ENCODE peak calls at places on chromosome 17, in seven cellular contexts. C is testis, V is MM.1S, M is stomach, Y is GM13977, I is fibroblast of lung, W is AG09319. S is an unnamed sample.

GRCh38 chr17:73205326-73205980 is 12.6 kb downstream of the COG1 start:
- DNase-seq in M (no peak), W (no peak), I (no peak), Y (no peak), V (no peak), C (no peak), S (no peak)

GRCh38 chr17:4023220-4023619 is 59.0 kb upstream of the ATP2A3 start:
- DNase-seq in I (no peak), W (no peak), M (no peak), V (no peak), C (no peak), Y (no peak), S (no peak)

GRCh38 chr17:59754547-59754946 is 47.1 kb downstream of the VMP1 start:
- DNase-seq in C (no peak), V (no peak), M (no peak), I (peak), Y (no peak), W (peak), S (no peak)

GRCh38 chr17:21303441-21304065 is 19.0 kb downstream of the MAP2K3 start:
- DNase-seq in M (no peak), I (no peak), W (no peak), Y (peak), C (no peak), V (no peak), S (no peak)

GRCh38 chr17:59838196-59838911 is 54.4 kb downstream of the TUBD1 start:
- DNase-seq in I (peak), W (peak), M (no peak), C (no peak), Y (no peak), V (no peak), S (no peak)

GRCh38 chr17:8109669-8110455 is 8.5 kb downstream of the ALOXE3 start:
- DNase-seq in I (peak), Y (peak), V (peak), C (peak), M (peak), W (no peak), S (peak)

GRCh38 chr17:43020030-43020621 is 2.1 kb downstream of the VAT1 start:
- DNase-seq in Y (no peak), W (no peak), V (no peak), M (no peak), C (no peak), I (no peak), S (no peak)

GRCh38 chr17:44878627-44879221 is 20.5 kb downstream of the EFTUD2 start:
- DNase-seq in I (peak), W (no peak), V (peak), Y (peak), M (no peak), C (peak), S (peak)

GRCh38 chr17:2937331-2938003 is 125.9 kb downstream of the OR1D5 start:
- DNase-seq in C (no peak), I (peak), Y (no peak), W (no peak), V (no peak), M (no peak), S (no peak)

GRCh38 chr17:74361613-74362391 is at the start of gene BTBD17:
- DNase-seq in I (peak), V (no peak), W (no peak), Y (peak), C (peak), M (peak), S (peak)

GRCh38 chr17:79303641-79304205 is 229.1 kb downstream of the ENGASE start:
- DNase-seq in C (no peak), W (no peak), Y (no peak), I (no peak), M (no peak), V (no peak), S (no peak)

GRCh38 chr17:81512984-81513668 is 527 bp upstream of the ACTG1 start:
- DNase-seq in Y (peak), I (peak), W (no peak), M (peak), V (peak), C (peak), S (peak)

GRCh38 chr17:7354262-7354781 is 634 bp upstream of the TMEM95 start:
- DNase-seq in W (no peak), V (no peak), I (peak), C (peak), M (no peak), Y (no peak), S (no peak)

GRCh38 chr17:79835953-79836951 is 3.0 kb downstream of the CBX4 start:
- DNase-seq in W (no peak), Y (no peak), V (no peak), M (peak), I (peak), C (no peak), S (peak)

GRCh38 chr17:73784015-73784603 is 139.9 kb upstream of the SDK2 start:
- DNase-seq in I (no peak), Y (no peak), W (no peak), C (no peak), M (no peak), V (no peak), S (no peak)

GRCh38 chr17:64777413-64778101 is 115.5 kb upstream of the SMURF2 start:
- DNase-seq in I (no peak), Y (no peak), W (no peak), M (no peak), C (no peak), V (peak), S (peak)

GRCh38 chr17:72244942-72245341 is 124.1 kb downstream of the SOX9 start:
- DNase-seq in W (no peak), M (no peak), V (no peak), C (no peak), I (peak), Y (no peak), S (no peak)

GRCh38 chr17:19672009-19672837 is 23.7 kb downstream of the ALDH3A2 start:
- DNase-seq in Y (no peak), M (peak), C (no peak), W (no peak), I (peak), V (no peak), S (peak)

GRCh38 chr17:2883544-2884203 is 87.4 kb downstream of the RAP1GAP2 start:
- DNase-seq in Y (no peak), W (no peak), M (no peak), C (no peak), I (peak), V (no peak), S (no peak)

GRCh38 chr17:67575325-67575724 is 142.4 kb upstream of the NOL11 start:
- DNase-seq in Y (peak), M (no peak), W (no peak), V (no peak), I (no peak), C (no peak), S (no peak)

GRCh38 chr17:28747046-28747691 is 3.4 kb downstream of the TRAF4 start:
- DNase-seq in Y (no peak), M (peak), W (no peak), I (no peak), V (no peak), C (no peak), S (no peak)

GRCh38 chr17:17435323-17435722 is 41.5 kb upstream of the MED9 start:
- DNase-seq in Y (no peak), M (no peak), W (peak), C (no peak), I (peak), V (no peak), S (no peak)

GRCh38 chr17:82077617-82078358 is 12.2 kb upstream of the DUS1L start:
- DNase-seq in W (no peak), Y (no peak), C (peak), V (no peak), I (no peak), M (no peak), S (no peak)

GRCh38 chr17:46023783-46024388 is 24.8 kb downstream of the STH start:
- DNase-seq in C (no peak), V (no peak), I (no peak), M (no peak), Y (no peak), W (no peak), S (no peak)

GRCh38 chr17:45963889-45964288 is 35.2 kb upstream of the STH start:
- DNase-seq in M (no peak), W (no peak), I (no peak), Y (no peak), V (no peak), C (no peak), S (no peak)

GRCh38 chr17:32482568-32483320 is 4.0 kb upstream of the CDK5R1 start:
- DNase-seq in C (no peak), V (peak), I (no peak), Y (no peak), W (no peak), M (no peak), S (no peak)

GRCh38 chr17:9928601-9929341 is 23.7 kb upstream of the RCVRN start:
- DNase-seq in W (peak), V (no peak), C (no peak), I (peak), M (no peak), Y (no peak), S (no peak)
- TF ChIP-seq CTCF in W (peak), V (peak), C (no peak), I (peak), M (no peak), Y (peak), S (no peak)

GRCh38 chr17:34562387-34562786 is 17.0 kb upstream of the TMEM132E start:
- DNase-seq in Y (no peak), M (no peak), W (no peak), I (no peak), V (peak), C (no peak), S (no peak)
- TF ChIP-seq CTCF in Y (peak), M (no peak), W (no peak), I (peak), V (peak), C (no peak), S (peak)

GRCh38 chr17:48037036-48037881 is at the start of gene COPZ2:
- DNase-seq in C (peak), I (peak), Y (peak), V (peak), W (no peak), M (peak), S (peak)
- TF ChIP-seq CTCF in C (no peak), I (peak), Y (peak), V (peak), W (peak), M (peak), S (peak)

DNA sequence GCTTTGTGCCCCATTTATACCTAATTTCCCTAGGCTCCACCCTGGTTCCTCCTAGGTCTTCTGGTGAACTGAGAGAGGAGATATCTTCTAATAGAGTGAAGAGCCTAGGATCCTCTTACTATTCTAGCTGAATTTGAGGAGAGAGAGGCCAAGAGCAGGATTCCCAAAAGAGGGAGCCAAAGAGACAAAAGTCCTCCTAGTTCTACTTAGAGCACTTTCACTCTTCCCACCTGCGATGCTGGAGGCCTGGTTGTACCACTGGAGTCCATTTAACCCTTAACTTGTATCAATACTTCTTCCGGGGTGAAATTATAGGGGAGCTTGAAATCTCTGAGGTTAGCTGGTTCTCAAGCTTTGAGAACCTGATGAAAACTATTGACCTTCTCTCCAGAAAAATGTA is 3.4 kb upstream of the SSH2 start:
- DNase-seq in V (no peak), M (no peak), W (no peak), I (peak), C (no peak), Y (no peak), S (no peak)
- TF ChIP-seq CTCF in V (no peak), M (no peak), W (peak), I (peak), C (no peak), Y (peak), S (no peak)

DNA sequence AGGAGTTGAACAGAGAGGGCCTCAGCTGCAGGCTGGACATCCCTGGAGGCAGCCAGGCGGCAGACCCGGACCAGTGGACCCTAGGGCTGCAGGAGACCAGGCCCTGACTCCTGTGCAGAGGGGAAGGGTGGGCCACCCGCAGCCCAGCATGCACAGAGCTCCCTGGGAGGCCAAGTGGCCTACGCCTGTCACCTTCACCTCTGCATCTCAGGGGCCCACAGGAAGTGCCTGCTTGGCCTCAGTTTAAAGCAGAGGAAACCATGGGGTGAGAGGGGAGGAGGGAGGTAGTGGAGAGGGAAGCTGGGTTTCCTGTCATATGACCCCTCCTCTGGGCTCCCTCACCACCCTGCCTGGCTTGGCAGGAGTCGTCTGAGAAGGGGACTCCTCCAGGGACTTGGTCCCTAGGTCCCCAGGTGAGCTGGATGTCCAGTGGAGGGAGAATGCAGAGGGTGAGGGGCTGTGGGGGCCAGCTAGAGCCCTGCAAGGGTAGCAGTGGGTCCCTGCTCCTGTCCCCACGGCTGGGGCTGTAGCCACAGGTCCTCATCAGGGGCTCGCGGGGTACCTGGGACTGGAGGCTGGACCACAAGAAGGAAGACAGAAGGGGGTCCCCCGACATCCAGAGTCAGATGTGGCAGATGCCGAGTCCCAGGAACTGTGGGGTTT is at the start of gene TMC8:
- DNase-seq in Y (peak), V (peak), W (no peak), I (no peak), C (no peak), M (peak), S (peak)
- TF ChIP-seq CTCF in Y (no peak), V (no peak), W (no peak), I (no peak), C (no peak), M (no peak), S (no peak)

DNA sequence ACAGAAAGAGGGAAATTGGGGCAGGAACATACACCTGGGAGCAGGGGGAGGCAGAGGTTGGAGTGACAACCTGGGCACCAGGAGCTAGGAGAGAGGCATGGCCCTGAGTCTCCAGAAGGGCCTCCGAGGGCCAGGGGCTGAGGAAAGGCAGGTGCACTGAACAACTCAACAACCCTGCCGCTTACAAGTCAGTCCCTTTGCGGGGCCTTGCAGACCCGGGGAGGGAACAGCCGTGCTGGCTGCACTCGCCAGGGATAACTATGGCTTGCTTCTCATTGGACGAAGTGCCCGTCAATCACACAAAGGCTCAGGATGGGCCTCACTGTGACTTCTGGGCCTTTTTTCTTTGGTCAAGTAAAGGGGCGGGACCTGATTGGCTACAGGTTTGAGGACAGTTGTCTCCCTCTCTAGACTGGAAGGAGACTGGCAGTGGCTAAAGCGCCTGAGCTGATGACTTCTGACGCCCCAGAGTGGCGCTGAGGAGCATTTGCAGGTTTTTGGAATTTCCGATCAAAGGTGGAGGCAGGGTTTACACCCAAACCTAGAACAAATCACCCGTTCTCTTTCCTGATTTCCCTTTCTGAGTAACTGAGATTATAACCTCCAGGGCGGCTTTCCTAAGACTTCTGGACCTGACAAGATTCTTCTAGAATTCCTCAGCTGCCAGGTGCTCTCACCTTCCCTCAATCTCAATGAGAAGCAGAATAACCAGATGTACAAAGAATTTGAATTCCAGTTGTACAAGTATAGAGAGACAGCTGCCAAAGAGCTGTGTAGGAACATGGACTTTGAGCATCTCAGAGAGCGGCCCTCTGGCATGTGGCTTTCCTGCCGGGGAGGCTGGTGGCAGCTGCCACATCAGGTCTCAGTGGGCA is 27.6 kb upstream of the ST6GALNAC2 start:
- DNase-seq in W (no peak), V (no peak), C (no peak), I (no peak), M (no peak), Y (no peak), S (no peak)
- TF ChIP-seq CTCF in W (no peak), V (no peak), C (no peak), I (no peak), M (no peak), Y (no peak), S (no peak)

DNA sequence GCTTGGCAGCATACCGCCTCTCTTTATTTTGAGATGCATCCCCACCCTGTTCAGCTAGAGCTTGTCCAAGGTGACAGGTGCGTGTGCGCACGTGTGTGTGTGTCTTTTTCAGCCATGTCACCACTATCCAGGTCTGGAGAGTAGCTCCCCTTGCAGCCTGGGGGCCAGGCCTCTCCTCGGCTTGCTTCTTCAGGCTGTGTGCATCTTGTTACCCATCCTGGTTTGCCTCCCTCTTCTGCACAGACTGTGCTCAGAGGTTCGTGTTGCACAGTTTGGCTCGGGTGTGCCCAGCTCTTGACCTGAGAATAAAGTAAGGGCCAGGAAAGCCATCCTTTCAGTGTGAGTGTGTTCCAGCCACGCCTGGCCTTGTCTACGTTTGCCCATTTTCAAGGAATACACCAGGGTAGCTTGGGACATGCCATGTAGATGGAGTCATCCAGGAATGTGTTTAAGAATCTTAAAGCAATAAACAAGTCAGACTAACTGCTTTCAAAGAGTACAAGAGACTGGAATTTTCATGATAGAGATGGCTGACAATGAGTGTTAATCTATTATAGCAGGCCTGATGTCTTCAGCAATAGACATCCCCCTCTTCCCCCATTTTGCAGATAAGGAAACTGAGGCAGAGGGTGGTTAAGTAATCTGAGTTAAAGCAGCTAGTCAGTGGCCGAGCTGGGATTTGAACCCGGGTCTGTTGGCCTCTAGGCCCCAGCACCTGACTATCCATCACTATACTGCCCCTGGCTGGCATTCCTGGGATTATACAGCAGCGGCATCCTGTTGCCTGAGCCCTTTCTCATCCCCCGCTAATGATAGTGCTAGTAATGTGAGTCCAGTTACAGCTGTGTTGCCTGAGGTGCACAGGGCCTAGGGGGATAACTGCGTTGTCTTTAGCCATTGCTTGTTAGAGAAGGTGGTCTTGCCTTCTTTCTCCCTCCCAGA is 77.9 kb downstream of the KSR1 start:
- DNase-seq in Y (no peak), W (peak), C (no peak), M (no peak), V (no peak), I (peak), S (no peak)
- TF ChIP-seq CTCF in Y (no peak), W (no peak), C (no peak), M (no peak), V (no peak), I (no peak), S (no peak)